ENCODE peak calls at places on chromosomes 7 and 10, in nine cellular contexts. B is WTC11, N is foreskin keratinocyte, F is astrocyte of the spinal cord, V is AG09319, O is nephron progenitor cell, T is brain microvascular endothelial cell, R is CD14-positive monocyte, C is fibroblast of the aortic adventitia. S is an unnamed sample.
A peak's percentile ranks its signal among the peaks of the same experiment; 100 is the strongest.

GRCh38 chr7:81211617-81212016 is 292.8 kb upstream of the SEMA3C start:
- DNase-seq in R (no peak), C (peak; percentile 91), B (no peak), O (no peak), N (no peak), V (no peak), F (peak; percentile 37), T (peak; percentile 38), S (no peak)

GRCh38 chr7:90910136-90910535 is 314.0 kb downstream of the CDK14 start:
- DNase-seq in N (peak; percentile 41), T (no peak), F (no peak), V (no peak), R (no peak), B (no peak), C (no peak), O (no peak), S (no peak)

GRCh38 chr10:54477738-54478137 is 323.3 kb downstream of the PCDH15 start:
- DNase-seq in V (no peak), B (no peak), F (no peak), T (no peak), C (no peak), N (no peak), O (no peak), R (no peak), S (no peak)

GRCh38 chr10:102644066-102644645 is at the start of gene TRIM8:
- DNase-seq in V (no peak), C (no peak), O (peak; percentile 66), N (no peak), F (peak; percentile 32), T (no peak), R (no peak), B (peak; percentile 54), S (peak; percentile 66)

GRCh38 chr7:2621061-2621828 is 10.5 kb upstream of the TTYH3 start:
- DNase-seq in T (peak; percentile 50), R (no peak), N (no peak), C (peak; percentile 66), V (no peak), F (peak; percentile 65), O (peak; percentile 54), B (peak; percentile 62), S (no peak)

GRCh38 chr10:113175176-113175575 is 225.1 kb downstream of the TCF7L2 start:
- DNase-seq in F (no peak), V (no peak), N (no peak), B (no peak), C (no peak), R (no peak), T (no peak), O (no peak), S (no peak)

GRCh38 chr10:13396369-13396768 is 48.3 kb upstream of the SEPHS1 start:
- DNase-seq in C (no peak), B (no peak), N (no peak), O (no peak), R (no peak), V (no peak), T (no peak), F (no peak), S (no peak)

GRCh38 chr10:103053659-103054581 is 135.8 kb downstream of the CNNM2 start:
- DNase-seq in C (peak; percentile 83), N (peak; percentile 22), R (peak; percentile 55), B (peak; percentile 71), V (peak; percentile 63), F (peak; percentile 79), O (peak; percentile 35), T (peak; percentile 88), S (peak; percentile 47)

GRCh38 chr10:26857991-26858706 is 2.6 kb downstream of the ABI1 start:
- DNase-seq in N (peak; percentile 42), T (peak; percentile 33), F (no peak), C (peak; percentile 14), R (no peak), V (no peak), B (no peak), O (no peak), S (no peak)

GRCh38 chr10:118027397-118027796 is 19.3 kb downstream of the RAB11FIP2 start:
- DNase-seq in T (no peak), V (no peak), F (no peak), O (no peak), C (no peak), R (no peak), B (no peak), N (no peak), S (no peak)

GRCh38 chr10:62075912-62076311 is 174.4 kb downstream of the ARID5B start:
- DNase-seq in F (no peak), V (no peak), O (no peak), T (no peak), B (no peak), N (no peak), R (no peak), C (no peak), S (no peak)

GRCh38 chr7:29237483-29237882 is 42.9 kb downstream of the CHN2 start:
- DNase-seq in B (no peak), C (peak; percentile 58), O (no peak), N (peak; percentile 21), V (no peak), R (no peak), T (no peak), F (no peak), S (no peak)

GRCh38 chr10:3133948-3134347 is 38.6 kb downstream of the PITRM1 start:
- DNase-seq in R (no peak), V (no peak), C (no peak), T (no peak), F (no peak), N (no peak), B (no peak), O (no peak), S (no peak)

GRCh38 chr10:63522129-63522687 is 1.0 kb downstream of the REEP3 start:
- DNase-seq in R (no peak), O (no peak), C (no peak), N (peak; percentile 32), V (no peak), F (peak; percentile 62), B (no peak), T (no peak), S (no peak)

GRCh38 chr7:77327067-77327931 is 88.8 kb downstream of the GSAP start:
- DNase-seq in F (peak; percentile 47), V (peak; percentile 20), T (peak; percentile 72), N (peak; percentile 70), C (peak; percentile 80), R (peak; percentile 77), O (peak; percentile 27), B (no peak), S (no peak)

GRCh38 chr10:5684971-5685763 is 529 bp downstream of the TASOR2 start:
- DNase-seq in F (peak; percentile 73), N (peak; percentile 68), O (peak; percentile 70), R (peak; percentile 60), T (peak; percentile 63), V (peak; percentile 31), C (peak; percentile 79), B (peak; percentile 62), S (peak; percentile 73)

DNA sequence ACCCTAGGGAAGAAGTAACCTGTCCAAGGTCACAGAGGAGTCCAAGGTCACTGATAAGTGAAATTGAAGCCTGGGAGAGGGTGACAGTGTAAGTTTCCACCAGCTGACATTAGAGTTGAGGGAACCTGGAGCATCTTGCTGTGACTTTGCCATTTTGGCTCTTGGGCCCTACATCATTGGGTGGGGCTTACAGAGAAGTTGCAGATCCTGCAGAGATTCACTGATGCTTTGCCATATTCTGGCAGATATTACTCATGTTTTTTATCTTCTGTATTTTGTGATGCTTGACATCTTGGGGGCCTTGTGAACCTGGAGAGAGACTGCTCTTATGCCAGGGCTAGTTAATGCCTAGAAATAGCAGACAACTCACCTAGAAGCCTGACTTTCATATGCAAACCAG is 36.5 kb downstream of the SMKR1 start:
- DNase-seq in B (no peak), R (no peak), C (no peak), F (no peak), O (no peak), V (no peak), N (no peak), T (no peak), S (no peak)
- TF ChIP-seq CTCF in B (no peak), R (no peak), C (no peak), F (no peak), O (no peak), V (no peak), N (no peak), T (no peak), S (no peak)

GRCh38 chr7:34093276-34093675 is 187.9 kb downstream of the BMPER start:
- DNase-seq in T (no peak), B (no peak), O (no peak), C (no peak), V (no peak), R (no peak), F (no peak), N (no peak), S (no peak)

GRCh38 chr7:34087892-34088891 is 182.9 kb downstream of the BMPER start:
- DNase-seq in T (peak; percentile 49), R (no peak), F (peak; percentile 24), N (peak; percentile 29), C (peak; percentile 52), V (no peak), O (peak; percentile 61), B (peak; percentile 73), S (peak; percentile 76)

GRCh38 chr7:34090796-34091195 is 185.5 kb downstream of the BMPER start:
- DNase-seq in O (no peak), C (no peak), B (no peak), F (peak; percentile 12), T (no peak), R (no peak), V (no peak), N (no peak), S (no peak)

GRCh38 chr7:34096135-34096775 is 190.9 kb downstream of the BMPER start:
- DNase-seq in V (peak; percentile 93), C (peak; percentile 99), O (peak; percentile 3), N (peak; percentile 26), T (peak; percentile 85), B (no peak), F (peak; percentile 88), R (no peak), S (no peak)

GRCh38 chr7:34091330-34091917 is 186.1 kb downstream of the BMPER start:
- DNase-seq in F (peak; percentile 65), O (peak; percentile 28), V (no peak), N (peak; percentile 39), B (peak; percentile 48), T (peak; percentile 74), R (no peak), C (peak; percentile 82), S (peak; percentile 39)
- TF ChIP-seq CTCF in F (peak; percentile 58), O (peak; percentile 55), V (peak; percentile 47), N (peak; percentile 85), B (peak; percentile 57), T (peak; percentile 67), R (no peak), C (peak; percentile 53), S (peak; percentile 78)

DNA sequence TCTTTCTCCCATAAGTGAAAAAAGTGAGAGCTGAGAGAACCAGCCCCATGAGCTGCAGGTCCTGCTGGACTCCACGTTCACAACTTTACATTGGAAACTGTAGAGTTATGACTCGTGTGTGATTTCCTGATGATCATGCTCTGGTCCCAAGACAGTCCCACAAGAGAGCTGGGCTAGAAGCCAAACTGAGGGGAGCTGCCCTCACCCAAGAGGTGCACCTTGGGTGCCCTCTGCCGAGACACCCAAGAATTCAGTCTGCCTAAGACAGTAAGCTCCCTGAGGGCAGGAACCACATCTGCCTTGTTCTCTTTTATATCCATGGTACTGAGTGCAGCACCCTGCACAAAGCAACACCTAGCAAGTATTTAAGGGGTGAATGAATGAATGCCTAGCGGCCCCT is 112.8 kb upstream of the SFMBT2 start:
- DNase-seq in R (no peak), O (no peak), B (no peak), C (no peak), T (no peak), F (no peak), V (no peak), N (no peak), S (no peak)
- TF ChIP-seq CTCF in R (no peak), O (no peak), B (no peak), C (no peak), T (no peak), F (no peak), V (no peak), N (peak; percentile 5), S (no peak)

GRCh38 chr7:4079366-4079765 is 602.7 kb upstream of the FOXK1 start:
- DNase-seq in B (no peak), C (no peak), V (no peak), F (no peak), R (no peak), T (no peak), O (no peak), N (no peak), S (no peak)
- TF ChIP-seq CTCF in B (no peak), C (no peak), V (no peak), F (no peak), R (no peak), T (no peak), O (no peak), N (no peak), S (no peak)

S was measured in glutamatergic neuron.